ENCODE peak calls at places on chromosomes 5 and 9, in ten cellular contexts. One of them, this sample, is unnamed. For H3K36me3, the result is how much of the 10 kb centered on the place peaks cover.

GRCh38 chr9:116020801-116021200 is 132.8 kb upstream of the PAPPA start:
- DNase-seq in SK-N-SH: no peak
- DNase-seq in PC-9: no peak
- DNase-seq in heart right ventricle: no peak
- DNase-seq in WERI-Rb-1: no peak
- DNase-seq in heart left ventricle: no peak
- DNase-seq in astrocyte: no peak
- DNase-seq in gastrocnemius medialis: no peak
- DNase-seq in CD8-positive, alpha-beta T cell: no peak
- DNase-seq in lower lobe of right lung: no peak
- DNase-seq in this sample: no peak

GRCh38 chr5:72085319-72085718 is 22.0 kb upstream of the MAP1B start:
- DNase-seq in heart left ventricle: no peak
- DNase-seq in WERI-Rb-1: no peak
- DNase-seq in PC-9: no peak
- DNase-seq in SK-N-SH: no peak
- DNase-seq in lower lobe of right lung: no peak
- DNase-seq in heart right ventricle: no peak
- DNase-seq in astrocyte: no peak
- DNase-seq in gastrocnemius medialis: no peak
- DNase-seq in CD8-positive, alpha-beta T cell: no peak
- DNase-seq in this sample: no peak

GRCh38 chr9:98654247-98654646 is 54.5 kb downstream of the GABBR2 start:
- DNase-seq in heart left ventricle: no peak
- DNase-seq in lower lobe of right lung: no peak
- DNase-seq in CD8-positive, alpha-beta T cell: no peak
- DNase-seq in astrocyte: peak
- DNase-seq in WERI-Rb-1: no peak
- DNase-seq in SK-N-SH: no peak
- DNase-seq in gastrocnemius medialis: no peak
- DNase-seq in PC-9: no peak
- DNase-seq in heart right ventricle: no peak
- DNase-seq in this sample: no peak

GRCh38 chr9:5869315-5870019 is 21.2 kb upstream of the MLANA start:
- DNase-seq in CD8-positive, alpha-beta T cell: no peak
- DNase-seq in SK-N-SH: no peak
- DNase-seq in astrocyte: no peak
- DNase-seq in WERI-Rb-1: no peak
- DNase-seq in heart left ventricle: no peak
- DNase-seq in PC-9: peak
- DNase-seq in gastrocnemius medialis: no peak
- DNase-seq in heart right ventricle: no peak
- DNase-seq in lower lobe of right lung: no peak
- DNase-seq in this sample: no peak

GRCh38 chr5:15611008-15611407 is 111.0 kb downstream of the FBXL7 start:
- DNase-seq in WERI-Rb-1: no peak
- DNase-seq in lower lobe of right lung: no peak
- DNase-seq in heart left ventricle: no peak
- DNase-seq in heart right ventricle: no peak
- DNase-seq in astrocyte: no peak
- DNase-seq in CD8-positive, alpha-beta T cell: no peak
- DNase-seq in SK-N-SH: no peak
- DNase-seq in gastrocnemius medialis: no peak
- DNase-seq in PC-9: no peak
- DNase-seq in this sample: no peak

GRCh38 chr9:92970467-92970923 is 23.2 kb downstream of the FGD3 start:
- DNase-seq in PC-9: peak
- DNase-seq in SK-N-SH: no peak
- DNase-seq in heart right ventricle: no peak
- DNase-seq in heart left ventricle: no peak
- DNase-seq in gastrocnemius medialis: no peak
- DNase-seq in WERI-Rb-1: no peak
- DNase-seq in astrocyte: peak
- DNase-seq in CD8-positive, alpha-beta T cell: peak
- DNase-seq in lower lobe of right lung: no peak
- DNase-seq in this sample: peak

GRCh38 chr9:118938581-118938980 is 430.7 kb downstream of the BRINP1 start:
- DNase-seq in gastrocnemius medialis: no peak
- DNase-seq in astrocyte: no peak
- DNase-seq in heart left ventricle: no peak
- DNase-seq in SK-N-SH: no peak
- DNase-seq in heart right ventricle: no peak
- DNase-seq in PC-9: no peak
- DNase-seq in CD8-positive, alpha-beta T cell: no peak
- DNase-seq in WERI-Rb-1: no peak
- DNase-seq in lower lobe of right lung: no peak
- DNase-seq in this sample: no peak

GRCh38 chr9:124342946-124343485 is 72.2 kb downstream of the PSMB7 start:
- DNase-seq in WERI-Rb-1: peak
- DNase-seq in SK-N-SH: no peak
- DNase-seq in gastrocnemius medialis: peak
- DNase-seq in astrocyte: peak
- DNase-seq in CD8-positive, alpha-beta T cell: no peak
- DNase-seq in heart right ventricle: peak
- DNase-seq in lower lobe of right lung: peak
- DNase-seq in PC-9: peak
- DNase-seq in heart left ventricle: peak
- DNase-seq in this sample: peak

GRCh38 chr5:51347704-51348103 is 35.5 kb upstream of the ISL1 start:
- DNase-seq in gastrocnemius medialis: no peak
- DNase-seq in SK-N-SH: no peak
- DNase-seq in lower lobe of right lung: no peak
- DNase-seq in PC-9: no peak
- DNase-seq in astrocyte: no peak
- DNase-seq in WERI-Rb-1: no peak
- DNase-seq in heart left ventricle: no peak
- DNase-seq in heart right ventricle: no peak
- DNase-seq in CD8-positive, alpha-beta T cell: no peak
- DNase-seq in this sample: no peak

GRCh38 chr9:106947097-106947496 is 84.1 kb downstream of the ZNF462 start:
- DNase-seq in heart right ventricle: no peak
- DNase-seq in SK-N-SH: no peak
- DNase-seq in heart left ventricle: no peak
- DNase-seq in CD8-positive, alpha-beta T cell: no peak
- DNase-seq in astrocyte: no peak
- DNase-seq in lower lobe of right lung: no peak
- DNase-seq in gastrocnemius medialis: no peak
- DNase-seq in PC-9: no peak
- DNase-seq in WERI-Rb-1: no peak
- DNase-seq in this sample: no peak

GRCh38 chr9:94210616-94211603 is 48.2 kb upstream of the ZNF169 start:
- DNase-seq in gastrocnemius medialis: no peak
- DNase-seq in CD8-positive, alpha-beta T cell: no peak
- DNase-seq in heart right ventricle: no peak
- DNase-seq in lower lobe of right lung: no peak
- DNase-seq in astrocyte: no peak
- DNase-seq in PC-9: no peak
- DNase-seq in heart left ventricle: no peak
- DNase-seq in SK-N-SH: peak
- DNase-seq in WERI-Rb-1: no peak
- DNase-seq in this sample: no peak

GRCh38 chr9:123176230-123176629 is 92.2 kb downstream of the STRBP start:
- DNase-seq in SK-N-SH: no peak
- DNase-seq in lower lobe of right lung: no peak
- DNase-seq in astrocyte: no peak
- DNase-seq in heart right ventricle: no peak
- DNase-seq in WERI-Rb-1: no peak
- DNase-seq in heart left ventricle: no peak
- DNase-seq in gastrocnemius medialis: no peak
- DNase-seq in PC-9: no peak
- DNase-seq in CD8-positive, alpha-beta T cell: no peak
- DNase-seq in this sample: no peak

GRCh38 chr5:179978792-179979191 is 71.1 kb upstream of the TBC1D9B start:
- DNase-seq in heart right ventricle: no peak
- DNase-seq in astrocyte: no peak
- DNase-seq in CD8-positive, alpha-beta T cell: no peak
- DNase-seq in gastrocnemius medialis: no peak
- DNase-seq in SK-N-SH: no peak
- DNase-seq in heart left ventricle: no peak
- DNase-seq in WERI-Rb-1: no peak
- DNase-seq in PC-9: no peak
- DNase-seq in lower lobe of right lung: no peak
- DNase-seq in this sample: peak
- H3K36me3 ChIP-seq in heart right ventricle: under half
- H3K36me3 ChIP-seq in astrocyte: under half
- H3K36me3 ChIP-seq in CD8-positive, alpha-beta T cell: under half
- H3K36me3 ChIP-seq in gastrocnemius medialis: under half
- H3K36me3 ChIP-seq in SK-N-SH: under half
- H3K36me3 ChIP-seq in heart left ventricle: half or more
- H3K36me3 ChIP-seq in WERI-Rb-1: under half
- H3K36me3 ChIP-seq in PC-9: under half
- H3K36me3 ChIP-seq in lower lobe of right lung: half or more
- H3K36me3 ChIP-seq in this sample: under half

GRCh38 chr9:130630506-130631330 is 33.7 kb upstream of the PRDM12 start:
- DNase-seq in heart right ventricle: peak
- DNase-seq in WERI-Rb-1: no peak
- DNase-seq in CD8-positive, alpha-beta T cell: no peak
- DNase-seq in lower lobe of right lung: no peak
- DNase-seq in heart left ventricle: peak
- DNase-seq in PC-9: no peak
- DNase-seq in SK-N-SH: no peak
- DNase-seq in gastrocnemius medialis: no peak
- DNase-seq in astrocyte: no peak
- DNase-seq in this sample: no peak

GRCh38 chr9:130631331-130632080 is 32.9 kb upstream of the PRDM12 start:
- DNase-seq in heart right ventricle: no peak
- DNase-seq in lower lobe of right lung: no peak
- DNase-seq in SK-N-SH: no peak
- DNase-seq in gastrocnemius medialis: no peak
- DNase-seq in astrocyte: no peak
- DNase-seq in heart left ventricle: no peak
- DNase-seq in CD8-positive, alpha-beta T cell: no peak
- DNase-seq in WERI-Rb-1: no peak
- DNase-seq in PC-9: no peak
- DNase-seq in this sample: peak

GRCh38 chr9:130627896-130628792 is 36.2 kb upstream of the PRDM12 start:
- DNase-seq in CD8-positive, alpha-beta T cell: no peak
- DNase-seq in SK-N-SH: no peak
- DNase-seq in PC-9: no peak
- DNase-seq in lower lobe of right lung: no peak
- DNase-seq in astrocyte: no peak
- DNase-seq in WERI-Rb-1: no peak
- DNase-seq in gastrocnemius medialis: no peak
- DNase-seq in heart right ventricle: no peak
- DNase-seq in heart left ventricle: no peak
- DNase-seq in this sample: no peak

GRCh38 chr9:130629443-130630090 is 34.8 kb upstream of the PRDM12 start:
- DNase-seq in astrocyte: no peak
- DNase-seq in PC-9: no peak
- DNase-seq in heart right ventricle: no peak
- DNase-seq in SK-N-SH: no peak
- DNase-seq in heart left ventricle: no peak
- DNase-seq in gastrocnemius medialis: no peak
- DNase-seq in lower lobe of right lung: no peak
- DNase-seq in WERI-Rb-1: no peak
- DNase-seq in CD8-positive, alpha-beta T cell: no peak
- DNase-seq in this sample: peak

DNA sequence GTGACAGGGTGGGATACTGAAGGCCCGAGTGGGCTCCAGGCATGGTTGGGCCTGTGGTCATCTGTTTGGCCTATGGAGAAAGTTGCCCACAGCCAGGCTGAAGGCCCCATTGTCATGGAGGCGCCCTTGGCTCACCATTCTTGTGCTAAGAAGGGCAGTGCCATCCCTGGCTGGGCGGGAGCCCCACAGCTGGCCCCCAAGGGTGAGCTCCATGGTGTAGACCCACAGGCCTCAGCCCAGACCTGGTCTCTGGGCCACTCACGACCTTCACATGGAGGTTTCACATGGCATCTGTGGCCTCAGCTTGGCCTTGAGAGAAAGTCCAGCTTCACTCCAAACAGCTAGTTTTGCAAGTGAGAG is 34.3 kb upstream of the PRDM12 start:
- DNase-seq in astrocyte: no peak
- DNase-seq in CD8-positive, alpha-beta T cell: no peak
- DNase-seq in heart right ventricle: no peak
- DNase-seq in heart left ventricle: no peak
- DNase-seq in lower lobe of right lung: no peak
- DNase-seq in SK-N-SH: no peak
- DNase-seq in gastrocnemius medialis: no peak
- DNase-seq in PC-9: no peak
- DNase-seq in WERI-Rb-1: no peak
- DNase-seq in this sample: no peak
- H3K36me3 ChIP-seq in astrocyte: under half
- H3K36me3 ChIP-seq in CD8-positive, alpha-beta T cell: half or more
- H3K36me3 ChIP-seq in heart right ventricle: under half
- H3K36me3 ChIP-seq in heart left ventricle: half or more
- H3K36me3 ChIP-seq in lower lobe of right lung: half or more
- H3K36me3 ChIP-seq in SK-N-SH: under half
- H3K36me3 ChIP-seq in gastrocnemius medialis: under half
- H3K36me3 ChIP-seq in PC-9: under half
- H3K36me3 ChIP-seq in WERI-Rb-1: half or more
- H3K36me3 ChIP-seq in this sample: under half

DNA sequence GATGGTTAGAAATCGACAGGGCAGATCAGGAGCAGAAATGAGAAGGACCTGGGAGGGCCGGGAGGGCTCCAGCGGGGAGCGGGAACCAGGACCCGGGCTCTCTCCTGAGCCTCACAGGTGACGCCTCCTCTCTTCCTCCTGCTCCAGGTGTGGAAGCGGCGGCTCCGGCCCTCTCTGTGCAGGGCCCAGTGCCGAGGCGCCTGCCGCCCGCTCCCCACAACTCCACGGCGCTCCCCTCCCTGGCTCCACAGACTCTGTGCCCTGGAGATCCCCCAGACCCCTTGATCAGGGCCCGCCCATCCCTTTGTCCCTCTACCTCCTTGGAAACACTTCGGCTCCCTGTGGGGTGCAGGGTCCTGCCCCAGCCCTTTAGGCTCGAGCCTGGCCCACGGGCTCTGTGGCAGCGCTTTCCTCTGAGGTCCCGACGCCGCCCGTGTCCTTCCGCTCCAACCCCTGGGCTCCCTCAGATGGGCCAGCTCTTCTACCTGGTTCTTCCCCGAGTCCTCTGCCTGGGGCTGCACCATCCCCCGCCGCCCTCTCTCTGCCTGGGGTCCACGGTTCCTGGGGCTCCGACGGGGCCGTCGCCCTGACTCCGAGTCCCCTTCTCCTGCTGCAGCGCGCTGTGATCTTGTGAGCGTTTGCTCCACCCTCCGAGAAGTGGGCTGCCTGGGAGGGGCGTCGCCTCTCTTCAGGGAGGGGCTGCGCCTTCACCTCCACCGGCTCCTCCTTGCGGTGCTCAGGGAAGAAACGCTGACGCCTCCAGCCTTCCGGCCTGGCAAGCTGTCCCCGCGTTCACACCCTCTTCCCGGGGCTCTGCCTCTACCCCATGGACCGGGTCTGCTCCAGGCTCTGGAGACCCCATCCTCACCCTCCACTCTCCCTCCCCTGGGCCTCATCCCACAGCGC is 22.4 kb upstream of the SLC6A3 start:
- DNase-seq in heart left ventricle: peak
- DNase-seq in CD8-positive, alpha-beta T cell: no peak
- DNase-seq in gastrocnemius medialis: no peak
- DNase-seq in WERI-Rb-1: no peak
- DNase-seq in heart right ventricle: no peak
- DNase-seq in lower lobe of right lung: no peak
- DNase-seq in astrocyte: no peak
- DNase-seq in PC-9: no peak
- DNase-seq in SK-N-SH: peak
- DNase-seq in this sample: no peak
- H3K36me3 ChIP-seq in heart left ventricle: under half
- H3K36me3 ChIP-seq in CD8-positive, alpha-beta T cell: under half
- H3K36me3 ChIP-seq in gastrocnemius medialis: under half
- H3K36me3 ChIP-seq in WERI-Rb-1: half or more
- H3K36me3 ChIP-seq in heart right ventricle: under half
- H3K36me3 ChIP-seq in lower lobe of right lung: half or more
- H3K36me3 ChIP-seq in astrocyte: under half
- H3K36me3 ChIP-seq in PC-9: under half
- H3K36me3 ChIP-seq in SK-N-SH: under half
- H3K36me3 ChIP-seq in this sample: under half

GRCh38 chr5:160537940-160538339 is 116.3 kb downstream of the PTTG1 start:
- DNase-seq in heart right ventricle: no peak
- DNase-seq in CD8-positive, alpha-beta T cell: no peak
- DNase-seq in SK-N-SH: no peak
- DNase-seq in astrocyte: no peak
- DNase-seq in lower lobe of right lung: no peak
- DNase-seq in WERI-Rb-1: no peak
- DNase-seq in PC-9: no peak
- DNase-seq in heart left ventricle: no peak
- DNase-seq in gastrocnemius medialis: no peak
- DNase-seq in this sample: no peak
- H3K36me3 ChIP-seq in heart right ventricle: under half
- H3K36me3 ChIP-seq in CD8-positive, alpha-beta T cell: under half
- H3K36me3 ChIP-seq in SK-N-SH: under half
- H3K36me3 ChIP-seq in astrocyte: under half
- H3K36me3 ChIP-seq in lower lobe of right lung: under half
- H3K36me3 ChIP-seq in WERI-Rb-1: under half
- H3K36me3 ChIP-seq in PC-9: under half
- H3K36me3 ChIP-seq in heart left ventricle: under half
- H3K36me3 ChIP-seq in gastrocnemius medialis: under half
- H3K36me3 ChIP-seq in this sample: under half